ENCODE peak calls at places on chromosome 17, in five cellular contexts. C is right atrium auricular region; X is tibial nerve; R is CD8-positive, alpha-beta memory T cell; F is heart left ventricle. M is an unnamed sample. For H3K4me1 and H3K36me3, the result is how much of the 10 kb centered on the place peaks cover.

GRCh38 chr17:15249487-15249886 is 15.6 kb downstream of the PMP22 start:
- DNase-seq in R (no peak), X (no peak), F (no peak), C (no peak), M (no peak)

GRCh38 chr17:39118674-39119419 is 32.6 kb downstream of the PLXDC1 start:
- DNase-seq in F (no peak), R (no peak), C (no peak), X (no peak), M (no peak)

GRCh38 chr17:73989671-73990070 is 213.8 kb upstream of the RPL38 start:
- DNase-seq in F (no peak), C (no peak), X (no peak), R (no peak), M (no peak)

GRCh38 chr17:33874617-33875060 is 380.4 kb upstream of the CCL2 start:
- DNase-seq in F (no peak), R (no peak), C (no peak), X (peak), M (no peak)

GRCh38 chr17:73856585-73856984 is 212.3 kb upstream of the SDK2 start:
- DNase-seq in C (no peak), X (no peak), F (no peak), R (no peak), M (no peak)

GRCh38 chr17:61809816-61810392 is 53.4 kb downstream of the BRIP1 start:
- DNase-seq in C (no peak), X (no peak), F (no peak), R (no peak), M (peak)

GRCh38 chr17:20071824-20072691 is 62.9 kb downstream of the SPECC1 start:
- DNase-seq in X (no peak), F (no peak), R (no peak), C (no peak), M (no peak)

GRCh38 chr17:6439951-6440350 is 4.3 kb upstream of the PIMREG start:
- DNase-seq in R (no peak), X (no peak), C (no peak), F (no peak), M (no peak)

GRCh38 chr17:20944014-20944905 is 98.6 kb downstream of the USP22 start:
- DNase-seq in R (no peak), F (peak), C (no peak), X (no peak), M (no peak)

GRCh38 chr17:64060331-64060730 is 39.9 kb upstream of the ICAM2 start:
- DNase-seq in R (no peak), F (no peak), X (no peak), C (no peak), M (no peak)

GRCh38 chr17:47253541-47254402 is at the start of gene ITGB3:
- DNase-seq in X (peak), C (peak), R (peak), F (peak), M (peak)

GRCh38 chr17:32341141-32341856 is 674 bp downstream of the C17orf75 start:
- DNase-seq in F (no peak), R (peak), X (no peak), C (peak), M (no peak)

GRCh38 chr17:13862341-13862740 is 207.0 kb upstream of the COX10 start:
- DNase-seq in F (no peak), C (no peak), X (no peak), R (no peak), M (no peak)

GRCh38 chr17:8397636-8398035 is at the start of gene RNF222:
- DNase-seq in F (no peak), C (peak), X (no peak), R (no peak), M (no peak)

GRCh38 chr17:34756670-34757021 is 177.3 kb downstream of the TMEM132E start:
- DNase-seq in X (no peak), F (peak), R (no peak), C (no peak), M (no peak)

GRCh38 chr17:45038771-45039634 is 12.4 kb downstream of the DCAKD start:
- DNase-seq in C (no peak), F (peak), X (peak), R (no peak), M (no peak)

GRCh38 chr17:50519141-50519834 is 11.0 kb downstream of the MYCBPAP start:
- DNase-seq in F (no peak), R (no peak), C (no peak), X (no peak), M (no peak)

GRCh38 chr17:273994-274832 is 78.4 kb downstream of the RPH3AL start:
- DNase-seq in X (no peak), F (peak), R (no peak), C (no peak), M (no peak)

GRCh38 chr17:81428121-81428515 is 32.9 kb downstream of the BAHCC1 start:
- DNase-seq in F (no peak), C (no peak), R (no peak), X (no peak), M (no peak)

GRCh38 chr17:2074919-2075318 is 20.0 kb downstream of the HIC1 start:
- DNase-seq in X (no peak), C (no peak), F (no peak), R (no peak), M (no peak)

GRCh38 chr17:63438092-63439051 is 7.7 kb downstream of the CYB561 start:
- DNase-seq in R (no peak), C (no peak), F (no peak), X (no peak), M (no peak)

GRCh38 chr17:2549392-2550211 is 37.9 kb upstream of the METTL16 start:
- DNase-seq in X (no peak), C (no peak), F (no peak), R (no peak), M (no peak)

GRCh38 chr17:72514888-72515287 is 394.1 kb downstream of the SOX9 start:
- DNase-seq in F (peak), R (no peak), X (peak), C (no peak), M (peak)

GRCh38 chr17:6701719-6702118 is 11.4 kb downstream of the SLC13A5 start:
- DNase-seq in R (no peak), F (no peak), X (no peak), C (no peak), M (no peak)

GRCh38 chr17:40610359-40610758 is 37.3 kb downstream of the SMARCE1 start:
- DNase-seq in R (no peak), X (no peak), F (no peak), C (no peak), M (no peak)

GRCh38 chr17:73291260-73291801 is 20.5 kb downstream of the CDC42EP4 start:
- DNase-seq in C (peak), F (peak), X (peak), R (no peak), M (peak)

GRCh38 chr17:36131436-36131835 is 27.8 kb downstream of the CCL4 start:
- DNase-seq in F (no peak), R (no peak), X (no peak), C (no peak), M (no peak)

GRCh38 chr17:43515641-43516040 is 30.5 kb downstream of the ETV4 start:
- DNase-seq in X (no peak), F (no peak), R (no peak), C (no peak), M (no peak)

GRCh38 chr17:81396722-81397313 is 1.6 kb downstream of the BAHCC1 start:
- DNase-seq in C (no peak), R (peak), F (peak), X (no peak), M (no peak)

GRCh38 chr17:68052810-68053209 is 17.3 kb downstream of the KPNA2 start:
- DNase-seq in X (peak), C (no peak), F (peak), R (no peak), M (no peak)

GRCh38 chr17:28397275-28397674 is 8.7 kb downstream of the SLC46A1 start:
- DNase-seq in X (no peak), C (no peak), R (no peak), F (no peak), M (no peak)

GRCh38 chr17:28396635-28397239 is 9.3 kb downstream of the SLC46A1 start:
- DNase-seq in X (no peak), F (no peak), C (no peak), R (no peak), M (no peak)

GRCh38 chr17:28395968-28396367 is 10.0 kb downstream of the SLC46A1 start:
- DNase-seq in R (no peak), F (no peak), X (no peak), C (no peak), M (no peak)

GRCh38 chr17:28394717-28395116 is 11.3 kb downstream of the SLC46A1 start:
- DNase-seq in X (no peak), F (no peak), C (no peak), R (no peak), M (peak)

GRCh38 chr17:28395426-28395825 is 10.6 kb downstream of the SLC46A1 start:
- DNase-seq in R (no peak), C (no peak), F (no peak), X (no peak), M (no peak)
- H3K4me1 ChIP-seq in R (under half), C (under half), F (under half), X (under half), M (under half)

DNA sequence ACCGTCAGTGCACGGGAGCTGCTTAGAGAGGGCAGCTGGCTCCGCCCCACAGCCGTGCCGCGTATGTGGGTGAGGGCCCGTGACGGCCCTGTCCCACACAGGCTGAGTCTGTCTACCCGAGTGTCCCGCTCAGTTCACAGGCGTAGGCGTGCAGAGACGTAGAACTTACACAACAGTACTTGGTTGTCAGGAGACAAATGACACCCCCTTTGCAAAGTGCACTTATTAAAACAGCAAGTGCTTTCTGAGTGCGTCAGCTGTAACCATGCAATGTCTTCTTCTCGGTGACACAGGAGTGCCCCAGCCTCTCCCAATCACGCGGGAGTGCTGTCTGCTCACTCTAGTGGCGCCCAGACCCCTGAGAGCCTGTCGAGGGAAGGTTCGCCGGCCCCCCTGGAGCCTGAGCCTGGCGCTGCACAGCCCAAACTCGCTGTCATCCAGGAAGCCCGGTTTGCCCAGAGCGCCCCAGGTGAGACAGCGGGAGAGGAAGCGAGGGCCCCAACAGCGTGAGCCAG is 64.2 kb downstream of the FOXK2 start:
- DNase-seq in F (no peak), R (no peak), X (no peak), C (no peak), M (no peak)
- H3K36me3 ChIP-seq in F (under half), R (under half), X (under half), C (under half), M (under half)

GRCh38 chr17:69450857-69451410 is 36.4 kb downstream of the MAP2K6 start:
- DNase-seq in C (no peak), R (no peak), F (no peak), X (no peak), M (peak)
- H3K4me1 ChIP-seq in C (under half), R (under half), F (under half), X (under half), M (under half)

DNA sequence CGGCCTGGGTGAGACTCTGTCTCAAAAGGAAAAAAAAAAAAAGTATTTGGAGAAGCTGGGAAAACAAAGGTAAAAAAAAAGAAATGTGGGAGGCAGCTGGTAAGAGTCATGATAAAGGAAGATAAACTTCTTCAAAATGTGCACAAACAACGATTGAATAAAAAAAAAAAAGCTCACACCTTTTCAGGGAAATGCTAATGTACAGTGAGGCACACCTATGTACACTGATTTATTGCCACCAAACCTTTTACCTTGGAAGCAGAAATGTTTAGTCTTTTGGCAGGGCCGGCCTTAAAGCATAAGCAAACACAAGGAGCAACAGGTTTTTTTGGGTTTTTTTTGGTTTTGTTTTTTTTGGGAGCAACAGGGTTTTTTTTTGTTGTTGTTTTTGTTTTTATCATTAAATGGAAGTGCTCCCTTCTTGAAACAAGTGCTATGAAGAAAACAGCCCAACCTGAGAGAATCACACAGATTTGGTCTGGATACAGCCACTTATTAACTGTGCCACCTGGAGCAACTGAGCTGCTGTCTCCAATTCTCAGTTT is 29.8 kb upstream of the KCNJ2 start:
- DNase-seq in F (no peak), R (no peak), C (no peak), X (no peak), M (no peak)
- H3K36me3 ChIP-seq in F (under half), R (under half), C (under half), X (under half), M (under half)

GRCh38 chr17:77880702-77881450 is 77.6 kb upstream of the TNRC6C start:
- DNase-seq in C (no peak), R (no peak), X (no peak), F (no peak), M (no peak)
- H3K4me1 ChIP-seq in C (under half), R (half or more), X (under half), F (under half), M (under half)

DNA sequence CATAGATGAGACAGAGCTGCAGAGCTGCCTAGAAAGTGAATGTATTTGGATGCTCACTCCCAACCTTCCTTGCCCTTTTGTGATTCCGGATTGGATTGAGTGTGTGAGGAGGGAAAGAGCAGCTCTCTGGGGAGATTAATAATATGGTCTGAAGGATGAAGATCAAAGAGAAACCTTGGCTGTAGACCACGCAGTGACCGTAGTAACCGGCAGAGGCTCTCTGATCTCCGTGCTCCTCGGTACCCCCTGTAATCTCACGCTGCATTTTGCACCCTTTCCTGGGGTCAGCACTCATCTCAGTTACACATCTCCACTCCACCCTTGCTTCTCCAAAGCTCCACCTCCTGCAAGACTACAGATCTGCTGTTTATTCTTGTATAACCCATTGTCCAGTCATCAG is 14.1 kb downstream of the TMEM100 start:
- DNase-seq in X (no peak), C (no peak), F (no peak), R (no peak), M (no peak)
- H3K36me3 ChIP-seq in X (under half), C (under half), F (under half), R (under half), M (under half)

GRCh38 chr17:30526401-30526800 is 49.2 kb downstream of the GOSR1 start:
- DNase-seq in X (no peak), F (no peak), R (no peak), C (no peak), M (no peak)
- H3K4me1 ChIP-seq in X (under half), F (under half), R (under half), C (under half), M (under half)

GRCh38 chr17:79944251-79944812 is 91.3 kb downstream of the TBC1D16 start:
- DNase-seq in F (peak), R (no peak), X (no peak), C (no peak), M (no peak)
- H3K36me3 ChIP-seq in F (under half), R (under half), X (under half), C (under half), M (under half)

GRCh38 chr17:75688209-75688771 is 21.2 kb downstream of the SAP30BP start:
- DNase-seq in C (no peak), F (no peak), R (no peak), X (no peak), M (peak)

GRCh38 chr17:75684924-75685323 is 17.8 kb downstream of the SAP30BP start:
- DNase-seq in C (no peak), R (no peak), X (peak), F (no peak), M (peak)

GRCh38 chr17:75683467-75684041 is 16.4 kb downstream of the SAP30BP start:
- DNase-seq in X (no peak), F (no peak), R (no peak), C (no peak), M (peak)

GRCh38 chr17:75684249-75684648 is 17.1 kb downstream of the SAP30BP start:
- DNase-seq in F (no peak), X (no peak), R (no peak), C (no peak), M (peak)

DNA sequence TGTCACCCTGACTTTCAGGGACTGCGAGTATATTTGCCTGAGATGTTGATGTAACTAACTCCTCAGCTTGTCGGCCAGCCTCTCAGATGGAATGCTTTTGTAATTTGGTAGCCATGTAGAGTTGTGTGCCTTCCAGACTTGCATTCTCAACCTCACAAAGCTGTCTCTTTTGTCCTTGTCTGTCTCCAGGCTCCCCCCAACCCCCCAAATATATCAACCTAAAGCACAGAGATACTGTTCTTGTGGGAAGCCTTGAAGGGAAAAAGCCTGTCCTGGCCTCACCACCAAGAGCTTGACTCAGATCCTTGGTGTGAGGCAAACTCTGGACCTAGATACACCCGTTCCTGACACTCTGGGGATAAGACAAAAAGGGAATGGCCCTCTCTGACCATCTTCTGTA is 18.4 kb downstream of the SAP30BP start:
- DNase-seq in F (no peak), R (no peak), X (no peak), C (no peak), M (peak)
- H3K4me1 ChIP-seq in F (under half), R (under half), X (under half), C (half or more), M (half or more)

M was measured in astrocyte.